ENCODE peak calls at places on chromosomes 5 and 9, in four cellular contexts. M is AG04450; S is CD4-positive, alpha-beta T cell; Q is neural progenitor cell. N is an unnamed sample.

GRCh38 chr5:82356808-82357671 is 78.9 kb upstream of the RPS23 start:
- DNase-seq in M (peak), S (peak), Q (no peak), N (no peak)

GRCh38 chr5:517535-518100 is 6.6 kb downstream of the SLC9A3 start:
- DNase-seq in S (no peak), M (no peak), Q (no peak), N (no peak)

GRCh38 chr5:96509313-96509712 is 76.3 kb upstream of the PCSK1 start:
- DNase-seq in Q (no peak), M (no peak), S (no peak), N (no peak)

GRCh38 chr9:107046692-107047091 is 183.7 kb downstream of the ZNF462 start:
- DNase-seq in Q (no peak), S (no peak), M (no peak), N (no peak)

GRCh38 chr9:82109626-82110025 is 121.1 kb downstream of the SPATA31D1 start:
- DNase-seq in Q (no peak), S (no peak), M (no peak), N (no peak)

GRCh38 chr5:53481887-53482716 is 1.7 kb downstream of the FST start:
- DNase-seq in M (no peak), S (peak), Q (peak), N (peak)

GRCh38 chr5:78758169-78758839 is 109.7 kb upstream of the LHFPL2 start:
- DNase-seq in M (peak), S (no peak), Q (no peak), N (no peak)

GRCh38 chr9:419571-420156 is 205.0 kb downstream of the DOCK8 start:
- DNase-seq in M (no peak), S (no peak), Q (no peak), N (no peak)

GRCh38 chr5:99037668-99038067 is 108.9 kb upstream of the CHD1 start:
- DNase-seq in Q (no peak), M (no peak), S (peak), N (no peak)

GRCh38 chr5:78293856-78294249 is 645 bp downstream of the AP3B1 start:
- DNase-seq in S (no peak), M (no peak), Q (peak), N (no peak)

GRCh38 chr5:106755066-106755465 is 915.7 kb downstream of the EFNA5 start:
- DNase-seq in S (no peak), Q (peak), M (no peak), N (no peak)

GRCh38 chr5:74464512-74465209 is 175.9 kb downstream of the ENC1 start:
- DNase-seq in S (no peak), Q (no peak), M (no peak), N (no peak)

GRCh38 chr5:134053840-134054338 is 49.1 kb upstream of the VDAC1 start:
- DNase-seq in Q (no peak), S (no peak), M (no peak), N (no peak)

GRCh38 chr5:95956900-95957293 is 4.8 kb downstream of the ELL2 start:
- DNase-seq in Q (no peak), S (no peak), M (no peak), N (no peak)

GRCh38 chr9:125415583-125416443 is 154.2 kb downstream of the GAPVD1 start:
- DNase-seq in S (no peak), Q (no peak), M (no peak), N (no peak)

GRCh38 chr5:116574682-116575634 is at the start of gene SEMA6A:
- DNase-seq in M (peak), S (no peak), Q (peak), N (peak)

GRCh38 chr9:133277467-133277866 is 2.5 kb upstream of the ABO start:
- DNase-seq in M (no peak), S (no peak), Q (no peak), N (no peak)

GRCh38 chr9:36037580-36038169 is 962 bp downstream of the RECK start:
- DNase-seq in M (no peak), Q (no peak), S (no peak), N (no peak)

GRCh38 chr5:86979801-86980510 is 287.7 kb upstream of the RASA1 start:
- DNase-seq in Q (no peak), S (no peak), M (peak), N (no peak)

GRCh38 chr9:2466703-2467102 is 154.9 kb upstream of the VLDLR start:
- DNase-seq in S (no peak), Q (no peak), M (no peak), N (no peak)

GRCh38 chr5:93130623-93131022 is 450.4 kb downstream of the NR2F1-AS1 start:
- DNase-seq in Q (no peak), M (no peak), S (no peak), N (no peak)

GRCh38 chr5:178590141-178590923 is at the start of gene COL23A1:
- DNase-seq in S (no peak), M (no peak), Q (peak), N (peak)

GRCh38 chr5:178590924-178591423 is 781 bp upstream of the COL23A1 start:
- DNase-seq in S (no peak), M (no peak), Q (no peak), N (no peak)

GRCh38 chr5:178588769-178589168 is 1.4 kb downstream of the COL23A1 start:
- DNase-seq in M (no peak), Q (no peak), S (no peak), N (no peak)

GRCh38 chr5:178587793-178588611 is 2.2 kb downstream of the COL23A1 start:
- DNase-seq in S (no peak), Q (peak), M (no peak), N (no peak)

DNA sequence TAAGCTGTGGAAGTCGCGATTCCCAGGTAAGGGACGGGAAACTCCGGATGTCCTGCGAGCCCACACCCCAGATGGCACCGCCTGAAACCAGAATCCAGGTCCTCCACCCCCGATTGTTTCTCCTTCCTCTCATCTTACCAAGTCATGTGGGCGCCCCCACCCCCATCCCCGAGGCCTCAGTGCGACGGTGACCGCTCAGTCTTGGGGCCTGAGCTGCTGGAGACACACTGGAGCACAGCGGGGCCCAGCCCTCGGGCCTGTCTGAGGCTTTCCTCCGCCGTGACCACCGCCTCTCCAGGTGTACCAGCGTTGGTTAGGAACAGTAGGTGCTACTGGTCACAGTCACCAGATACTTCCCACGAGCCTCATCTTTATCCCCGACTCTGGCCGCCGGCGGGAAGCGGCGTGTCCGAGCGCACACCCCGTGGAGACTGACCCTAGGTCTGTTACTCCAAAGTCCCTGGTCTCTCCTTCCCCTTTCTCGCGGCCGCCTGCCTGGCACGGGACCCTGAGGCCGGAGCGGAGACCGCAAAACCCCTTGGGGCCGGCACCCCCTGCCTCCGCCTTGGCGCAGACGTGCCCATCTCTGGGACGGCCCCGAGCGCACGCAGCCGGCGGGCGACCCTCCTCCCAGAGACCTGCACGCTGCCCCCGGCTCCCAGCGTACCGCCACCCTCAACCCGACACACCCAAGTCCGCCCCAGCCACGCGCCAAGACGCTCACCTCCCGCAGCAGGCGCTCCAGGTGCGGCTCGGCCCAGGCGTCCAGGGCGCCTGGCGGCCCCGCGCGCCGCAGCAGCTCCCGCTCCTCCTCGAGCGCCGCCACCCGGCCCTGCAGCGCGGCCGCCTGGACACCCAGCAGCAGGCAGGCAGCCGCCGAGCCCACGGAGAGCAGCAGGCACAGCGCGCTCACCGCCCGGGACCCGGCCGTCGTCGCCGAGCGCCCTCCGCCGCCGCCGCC is 733 bp downstream of the COL23A1 start:
- DNase-seq in S (no peak), M (no peak), Q (peak), N (peak)
- TF ChIP-seq CTCF in S (no peak), M (no peak), Q (peak), N (peak)

DNA sequence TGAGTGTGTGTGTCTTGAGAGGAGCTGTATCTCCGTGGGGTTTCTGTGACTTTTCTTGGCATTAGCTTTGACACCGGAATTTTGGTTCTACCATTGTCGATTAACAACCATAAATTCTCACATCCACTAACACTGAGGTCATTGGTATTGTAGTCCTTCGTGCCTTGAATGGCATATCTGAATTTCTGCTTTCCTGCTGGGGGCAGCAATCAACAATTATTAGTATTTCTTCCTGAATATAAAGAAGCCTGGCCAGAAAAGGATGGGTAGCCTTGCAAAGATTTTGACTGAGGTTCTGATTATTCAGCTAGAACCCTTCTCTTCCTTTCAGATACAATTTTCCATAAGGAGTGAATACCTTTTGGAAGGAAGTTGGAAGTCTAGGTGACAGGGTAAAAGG is 33.5 kb upstream of the SHOC1 start:
- DNase-seq in Q (no peak), M (no peak), S (no peak), N (no peak)
- TF ChIP-seq CTCF in Q (no peak), M (no peak), S (peak), N (no peak)

DNA sequence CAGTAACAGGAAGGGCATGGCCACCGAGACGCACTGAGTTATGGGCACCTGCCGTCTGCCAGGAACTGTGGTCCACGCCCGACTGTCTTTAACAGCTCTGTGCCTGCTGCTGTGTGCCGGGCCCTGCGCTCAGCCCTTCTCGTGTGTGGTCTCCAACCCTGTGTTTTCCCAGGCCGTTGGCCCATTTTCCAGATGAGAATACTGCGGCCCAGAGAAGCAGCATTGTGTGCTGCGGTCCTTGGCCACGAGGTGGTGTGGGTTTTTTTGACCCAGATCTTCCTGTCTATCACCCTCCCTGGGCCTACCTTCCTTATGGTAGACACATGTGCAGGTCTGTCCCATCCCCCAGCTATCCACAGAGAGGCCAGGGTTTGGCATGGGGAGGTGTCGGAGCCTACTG is 47.0 kb downstream of the RXRA start:
- DNase-seq in S (no peak), Q (no peak), M (no peak), N (no peak)
- TF ChIP-seq CTCF in S (no peak), Q (no peak), M (no peak), N (no peak)

DNA sequence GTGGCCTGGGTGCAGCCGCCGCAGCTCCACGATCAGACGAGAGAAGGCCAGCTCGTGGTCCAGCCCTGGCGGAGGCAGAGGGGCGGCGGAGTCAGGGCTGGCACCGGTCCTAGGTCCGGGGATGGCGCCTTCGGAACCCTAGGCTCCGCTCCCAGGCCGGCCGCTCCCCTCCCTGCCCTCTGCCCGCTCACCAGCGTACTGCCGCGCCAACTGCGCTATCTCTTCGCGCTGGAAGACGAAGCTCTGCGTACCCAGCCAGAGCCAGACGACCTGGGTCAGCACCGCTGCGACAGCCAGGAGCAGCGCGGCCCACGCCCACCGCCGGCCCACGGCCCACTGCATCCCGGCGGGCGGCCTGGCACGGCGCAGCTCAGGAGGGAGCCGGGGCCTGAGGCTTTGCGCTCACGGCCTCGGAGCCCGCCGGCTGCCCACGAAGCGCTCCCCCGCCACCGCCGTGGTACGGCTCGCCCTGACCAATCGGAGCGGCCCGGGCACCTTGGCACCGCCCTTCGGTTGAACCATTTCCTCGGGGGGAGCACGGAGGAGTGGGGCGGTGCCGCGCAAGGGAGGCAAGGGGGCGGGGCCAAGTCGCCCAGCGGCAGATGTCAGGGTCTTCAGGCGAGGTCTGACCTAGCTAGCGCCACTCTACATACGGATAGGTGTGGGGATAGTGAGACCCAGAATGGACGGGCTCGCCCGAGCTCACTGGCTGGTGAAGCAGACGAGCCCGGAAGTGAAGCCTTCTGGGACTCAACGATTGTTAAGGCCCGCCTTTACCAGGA is at the start of gene SIGMAR1:
- DNase-seq in S (peak), M (peak), Q (peak), N (peak)
- TF ChIP-seq CTCF in S (no peak), M (no peak), Q (peak), N (no peak)

DNA sequence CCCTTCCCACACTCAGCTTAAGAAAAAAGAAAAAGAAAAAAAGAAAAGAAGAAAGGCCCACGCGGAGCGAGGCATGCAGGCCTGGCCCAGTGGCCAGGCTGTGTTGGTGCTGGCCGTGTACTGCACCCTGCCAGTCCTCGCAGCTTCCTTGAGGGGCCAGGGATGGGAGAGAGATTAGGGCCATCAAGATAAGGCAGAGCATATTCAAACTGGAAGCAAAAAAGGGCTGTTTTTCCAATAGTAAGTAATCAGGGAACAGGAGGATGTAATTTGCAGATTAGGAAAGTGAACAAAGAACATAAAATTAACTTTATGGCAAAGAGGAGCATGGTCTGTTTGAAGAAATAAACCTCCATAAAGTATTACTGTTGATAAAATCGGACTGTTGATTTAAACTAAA is 319.6 kb upstream of the CLINT1 start:
- DNase-seq in S (no peak), M (no peak), Q (peak), N (no peak)
- TF ChIP-seq CTCF in S (no peak), M (no peak), Q (no peak), N (no peak)